ENCODE peak calls at places on chromosomes 7 and 10, in ten cellular contexts. D is left kidney; O is COR-L47; E is activated T-helper 9 cell treated with anti-CD3 and anti-CD28 coated beads, Interleukin-2, amount 50 U/mL, for 16 hours; T is LoVo; K is activated gamma-delta T cell treated with Interleukin-2 at 50 U/mL for 16 hours; A is CD8-positive, alpha-beta memory T cell; S is NCI-H345; H is left ventricle myocardium inferior; L is NCI-H1092 treated with DMSO at 0.1 percent for 48 hours. F is an unnamed sample.
A peak's percentile ranks its signal among the peaks of the same experiment; 100 is the strongest.

GRCh38 chr10:73812662-73813061 is 1.3 kb upstream of the NDST2 start:
- DNase-seq in L (no peak), A (no peak), T (no peak), D (no peak), S (no peak), E (no peak), K (no peak), H (no peak), O (no peak), F (no peak)

GRCh38 chr7:17535776-17536175 is 237.3 kb downstream of the AHR start:
- DNase-seq in T (no peak), H (no peak), E (no peak), S (no peak), O (no peak), D (no peak), A (no peak), L (no peak), K (no peak), F (no peak)

GRCh38 chr7:100546868-100547800 is 8.1 kb downstream of the AGFG2 start:
- DNase-seq in K (no peak), T (no peak), O (peak; percentile 82), L (peak; percentile 84), S (no peak), E (no peak), A (no peak), H (no peak), D (peak; percentile 31), F (no peak)

GRCh38 chr10:71985542-71986250 is 21.5 kb downstream of the CHST3 start:
- DNase-seq in E (no peak), S (no peak), K (no peak), T (no peak), L (no peak), O (no peak), A (no peak), H (no peak), D (no peak), F (no peak)

GRCh38 chr10:102801496-102801895 is 35.7 kb downstream of the CYP17A1 start:
- DNase-seq in O (no peak), D (no peak), T (no peak), K (no peak), L (no peak), E (no peak), A (no peak), H (no peak), S (no peak), F (no peak)

GRCh38 chr7:102077081-102077480 is 209.6 kb upstream of the SH2B2 start:
- DNase-seq in O (no peak), L (no peak), H (no peak), K (no peak), D (no peak), T (no peak), S (no peak), E (no peak), A (no peak), F (no peak)

GRCh38 chr7:57404343-57404966 is 45.5 kb upstream of the ZNF716 start:
- DNase-seq in T (no peak), O (no peak), L (no peak), D (no peak), K (no peak), E (no peak), S (no peak), A (no peak), H (peak; percentile 82), F (no peak)

GRCh38 chr10:71582019-71582418 is 137.6 kb downstream of the C10orf105 start:
- DNase-seq in T (peak; percentile 12), O (no peak), A (no peak), H (no peak), E (no peak), L (no peak), K (no peak), S (no peak), D (peak; percentile 90), F (peak; percentile 26)

GRCh38 chr7:31688990-31689389 is 2.0 kb downstream of the PPP1R17 start:
- DNase-seq in L (no peak), E (no peak), H (no peak), D (no peak), O (no peak), T (no peak), S (no peak), K (no peak), A (no peak), F (no peak)

F was measured in Caki2.